ENCODE peak calls at places on chromosomes 3 and 15, in five cellular contexts. Y is GM12878, K is K562, N is HepG2, R is SK-N-SH. S is an unnamed sample.

GRCh38 chr15:29337156-29337959 is 67.7 kb upstream of the NSMCE3 start:
- DNase-seq in R (no peak), N (no peak), K (no peak), Y (no peak), S (no peak)

GRCh38 chr3:171753025-171753472 is 57.2 kb downstream of the PLD1 start:
- DNase-seq in Y (no peak), R (no peak), K (no peak), N (no peak), S (no peak)

GRCh38 chr15:59885832-59886231 is 118.3 kb upstream of the FOXB1 start:
- DNase-seq in Y (no peak), K (no peak), R (peak), N (no peak), S (no peak)

GRCh38 chr3:144273611-144274010 is 302.0 kb downstream of the DIPK2A start:
- DNase-seq in R (no peak), N (no peak), Y (no peak), K (no peak), S (no peak)

GRCh38 chr3:177595789-177596188 is 398.5 kb upstream of the TBL1XR1 start:
- DNase-seq in N (no peak), Y (no peak), R (no peak), K (no peak), S (no peak)

GRCh38 chr15:98213346-98213979 is 253.0 kb downstream of the ARRDC4 start:
- DNase-seq in Y (no peak), K (no peak), N (no peak), R (no peak), S (no peak)

GRCh38 chr3:77546246-77546645 is 506.3 kb downstream of the ROBO2 start:
- DNase-seq in N (no peak), R (no peak), K (no peak), Y (no peak), S (no peak)

GRCh38 chr15:41435037-41435786 is 18.3 kb downstream of the RTF1 start:
- DNase-seq in R (no peak), N (no peak), Y (no peak), K (no peak), S (no peak)

GRCh38 chr3:172201136-172201989 is 162.0 kb downstream of the FNDC3B start:
- DNase-seq in R (peak), K (peak), N (no peak), Y (no peak), S (no peak)

GRCh38 chr3:141091416-141091815 is 40.3 kb downstream of the SPSB4 start:
- DNase-seq in Y (no peak), K (no peak), R (peak), N (no peak), S (no peak)

GRCh38 chr3:110624571-110624970 is 447.0 kb upstream of the NECTIN3 start:
- DNase-seq in N (no peak), Y (no peak), R (no peak), K (no peak), S (no peak)

GRCh38 chr3:196203833-196204232 is 7.4 kb downstream of the ZDHHC19 start:
- DNase-seq in K (no peak), R (no peak), Y (no peak), N (no peak), S (no peak)

GRCh38 chr15:89115547-89115946 is 27.3 kb downstream of the ABHD2 start:
- DNase-seq in R (no peak), K (no peak), Y (no peak), N (no peak), S (peak)

GRCh38 chr15:87609474-87609873 is 647.1 kb downstream of the NTRK3 start:
- DNase-seq in K (no peak), N (no peak), R (no peak), Y (no peak), S (no peak)

GRCh38 chr15:89680282-89680873 is 1.2 kb upstream of the PLIN1 start:
- DNase-seq in N (peak), K (no peak), Y (no peak), R (no peak), S (peak)

GRCh38 chr15:62588930-62589655 is 424.0 kb upstream of the C2CD4B start:
- DNase-seq in K (no peak), Y (no peak), R (peak), N (no peak), S (no peak)

GRCh38 chr3:46334911-46335478 is 18.9 kb upstream of the CCR2 start:
- DNase-seq in N (no peak), Y (no peak), R (no peak), K (no peak), S (no peak)

GRCh38 chr3:153273767-153274443 is 111.9 kb downstream of the RAP2B start:
- DNase-seq in Y (no peak), R (no peak), K (no peak), N (no peak), S (no peak)

GRCh38 chr3:53221827-53222182 is 34.0 kb downstream of the TKT start:
- DNase-seq in N (no peak), Y (no peak), R (no peak), K (no peak), S (no peak)

GRCh38 chr15:52054381-52054780 is 35.4 kb downstream of the MAPK6 start:
- DNase-seq in Y (no peak), K (no peak), R (no peak), N (peak), S (peak)

GRCh38 chr3:37907906-37908305 is 46.2 kb downstream of the CTDSPL start:
- DNase-seq in N (peak), K (no peak), Y (peak), R (no peak), S (no peak)

GRCh38 chr15:27820232-27820631 is 278.9 kb downstream of the OCA2 start:
- DNase-seq in R (no peak), N (no peak), Y (no peak), K (no peak), S (peak)

GRCh38 chr15:52086001-52086786 is 26.4 kb downstream of the BCL2L10 start:
- DNase-seq in K (no peak), N (no peak), Y (no peak), R (no peak), S (no peak)

GRCh38 chr3:69890094-69890493 is 109.4 kb upstream of the SAMMSON start:
- DNase-seq in R (no peak), Y (no peak), N (no peak), K (no peak), S (no peak)
- TF ChIP-seq USF2 in R (no peak), Y (no peak), N (no peak), K (no peak), S (no peak)

DNA sequence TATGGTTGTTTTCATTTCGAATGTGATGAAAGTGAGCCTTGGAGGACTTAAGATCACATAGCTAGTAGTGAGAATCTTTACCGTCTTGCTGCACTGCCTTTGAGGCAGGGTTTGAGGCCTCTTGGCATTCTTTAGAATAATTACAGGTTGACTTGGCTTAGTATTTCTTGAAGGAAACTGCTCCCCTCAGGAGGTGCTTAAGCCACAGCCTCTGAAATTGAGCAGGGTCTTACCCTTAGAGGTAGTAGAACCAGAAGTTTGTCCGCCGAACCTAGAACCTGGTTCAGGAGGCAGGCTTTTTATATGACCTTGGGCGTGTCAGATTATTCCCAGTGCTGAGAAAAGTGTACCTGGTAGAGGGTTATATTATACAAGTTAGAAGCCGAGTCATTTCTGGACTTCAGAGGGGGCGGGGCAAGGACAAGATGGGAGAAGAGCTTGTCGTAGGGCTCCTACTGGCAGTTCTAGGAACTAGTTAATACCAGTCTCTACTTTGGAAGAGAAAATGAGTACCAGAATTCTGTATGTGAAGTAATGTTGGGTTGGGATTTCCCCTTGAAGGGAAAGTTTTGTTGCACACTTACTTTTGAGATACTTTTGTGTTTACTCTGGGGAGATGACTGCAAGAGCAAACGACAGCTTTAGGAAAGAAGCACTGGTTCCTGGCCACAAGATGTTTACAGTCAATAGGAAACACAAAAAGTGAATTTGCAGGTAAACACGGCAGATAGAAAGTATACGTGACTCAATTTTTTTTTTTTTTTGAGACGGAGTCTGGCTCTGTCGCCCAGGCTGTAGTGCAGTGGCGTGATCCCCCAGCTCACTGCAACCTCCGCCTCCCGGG is 1.3 kb downstream of the TFG start:
- DNase-seq in N (peak), R (peak), K (peak), Y (peak), S (peak)
- TF ChIP-seq MAX in N (no peak), R (no peak), K (no peak), Y (no peak), S (no peak)

GRCh38 chr15:67805008-67805681 is 20.2 kb upstream of the SKOR1 start:
- DNase-seq in R (no peak), K (no peak), N (no peak), Y (no peak), S (no peak)

GRCh38 chr15:67807141-67807540 is 18.2 kb upstream of the SKOR1 start:
- DNase-seq in Y (no peak), R (no peak), K (no peak), N (no peak), S (no peak)

GRCh38 chr15:67803996-67804843 is 21.1 kb upstream of the SKOR1 start:
- DNase-seq in R (no peak), Y (no peak), N (peak), K (peak), S (no peak)

GRCh38 chr15:67806539-67806935 is 18.8 kb upstream of the SKOR1 start:
- DNase-seq in R (no peak), N (no peak), K (no peak), Y (no peak), S (no peak)

DNA sequence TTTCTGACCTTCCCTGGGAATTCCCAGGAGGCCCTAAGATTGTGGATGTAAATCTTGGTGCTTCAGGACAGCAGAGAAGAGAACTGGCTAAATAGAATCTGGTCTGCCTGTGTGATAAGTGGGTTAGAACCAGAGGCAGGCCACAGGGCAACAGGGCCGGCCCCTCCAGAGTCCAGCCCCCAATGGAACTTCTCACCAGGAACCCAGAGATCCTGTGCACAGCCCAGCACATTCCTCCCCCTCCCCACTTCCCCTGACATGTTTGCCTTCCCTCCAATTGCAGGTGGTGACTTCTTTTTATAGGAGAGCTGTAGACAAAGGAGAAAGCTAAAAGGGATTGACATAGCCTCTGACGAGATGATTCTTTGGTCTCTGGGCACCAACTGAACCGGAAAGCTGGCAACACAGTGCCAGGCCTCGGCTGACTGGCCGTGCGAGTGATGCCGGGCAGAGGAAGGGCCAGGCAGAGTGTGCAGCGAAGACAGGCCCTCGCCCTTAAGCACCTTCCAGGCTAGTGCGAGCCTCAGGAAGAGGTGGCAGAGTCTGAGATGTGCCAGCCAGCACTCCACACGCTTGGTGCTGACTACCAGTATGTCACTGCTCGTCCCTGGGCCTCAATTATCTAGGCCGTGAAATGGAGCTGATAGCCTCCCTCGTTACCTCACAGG is 19.3 kb upstream of the SKOR1 start:
- DNase-seq in K (no peak), N (no peak), R (no peak), Y (no peak), S (no peak)
- TF ChIP-seq SMC3 in K (no peak), N (no peak), R (no peak), Y (no peak), S (no peak)

GRCh38 chr3:48682786-48683185 is 2.9 kb downstream of the NCKIPSD start:
- DNase-seq in Y (no peak), N (no peak), K (no peak), R (no peak), S (no peak)
- TF ChIP-seq USF2 in Y (no peak), N (no peak), K (no peak), R (no peak), S (no peak)

GRCh38 chr3:17546500-17546899 is 195.9 kb downstream of the TBC1D5 start:
- DNase-seq in K (no peak), N (no peak), R (no peak), Y (no peak), S (no peak)

GRCh38 chr3:17539436-17539835 is 203.0 kb downstream of the TBC1D5 start:
- DNase-seq in Y (no peak), K (no peak), R (no peak), N (no peak), S (no peak)

GRCh38 chr3:17550624-17551023 is 191.8 kb downstream of the TBC1D5 start:
- DNase-seq in N (no peak), Y (no peak), R (no peak), K (no peak), S (no peak)

DNA sequence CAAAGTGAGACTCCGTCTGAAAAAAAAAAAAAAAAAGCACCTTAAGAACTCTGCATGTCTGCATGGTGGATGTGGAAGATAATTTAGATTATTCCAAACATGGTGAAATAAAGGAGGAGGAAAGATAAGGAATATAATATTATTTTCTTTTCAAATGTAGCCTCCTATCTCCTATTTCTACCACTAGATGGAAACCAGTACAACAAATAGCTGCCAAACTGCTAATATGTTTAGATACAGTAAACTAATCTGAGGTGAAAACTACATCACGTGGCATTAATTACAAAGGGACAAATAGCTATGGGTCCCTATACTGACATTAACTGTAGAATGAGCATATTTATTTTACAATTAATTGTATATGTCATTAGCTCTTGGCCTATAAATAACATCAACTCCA is 197.8 kb downstream of the TBC1D5 start:
- DNase-seq in K (no peak), N (no peak), Y (no peak), R (no peak), S (peak)
- TF ChIP-seq MAX in K (no peak), N (no peak), Y (no peak), R (no peak), S (no peak)

GRCh38 chr3:119380697-119381096 is 82.7 kb downstream of the TMEM39A start:
- DNase-seq in Y (no peak), N (no peak), K (no peak), R (no peak), S (no peak)
- TF ChIP-seq SMC3 in Y (no peak), N (no peak), K (no peak), R (no peak), S (no peak)

GRCh38 chr15:79366691-79367090 is 55.8 kb downstream of the TMED3 start:
- DNase-seq in R (no peak), N (no peak), Y (no peak), K (no peak), S (no peak)
- TF ChIP-seq USF2 in R (no peak), N (no peak), Y (no peak), K (no peak), S (no peak)

DNA sequence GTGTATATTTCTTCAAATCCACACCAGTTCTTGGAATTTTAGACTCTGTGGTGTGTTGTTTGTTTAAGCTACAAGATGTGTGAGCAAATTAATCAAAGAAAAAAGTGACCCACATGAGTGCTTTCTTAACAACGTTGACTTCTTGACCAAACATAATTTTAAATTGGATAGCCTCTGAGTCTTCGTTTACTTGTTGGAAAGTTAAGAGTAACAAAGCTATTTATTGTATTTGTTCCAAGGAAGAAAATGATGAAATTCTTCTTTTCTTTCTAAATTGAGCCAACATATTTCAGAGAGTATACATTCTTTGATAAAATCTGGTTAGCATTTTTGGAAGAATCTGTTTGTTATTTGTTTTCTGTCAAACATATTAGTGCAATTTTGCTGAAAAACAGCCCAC is 99.9 kb upstream of the IGSF10 start:
- DNase-seq in N (no peak), Y (no peak), R (no peak), K (no peak), S (no peak)
- TF ChIP-seq MAX in N (no peak), Y (no peak), R (no peak), K (no peak), S (no peak)